ENCODE peak calls at places on chromosomes 5 and 9, in five cellular contexts. One of them, this sample, is unnamed.

GRCh38 chr9:70133253-70134208 is 89.9 kb downstream of the MAMDC2 start:
- DNase-seq in brain pericyte: no peak
- DNase-seq in activated naive CD4-positive, alpha-beta T cell: no peak
- DNase-seq in EL: no peak
- DNase-seq in NCI-H345: no peak
- DNase-seq in this sample: no peak

GRCh38 chr5:133878236-133878555 is 90.2 kb downstream of the C5orf15 start:
- DNase-seq in NCI-H345: no peak
- DNase-seq in activated naive CD4-positive, alpha-beta T cell: no peak
- DNase-seq in brain pericyte: no peak
- DNase-seq in EL: no peak
- DNase-seq in this sample: no peak

GRCh38 chr5:36079200-36079761 is 12.6 kb upstream of the UGT3A2 start:
- DNase-seq in EL: peak; percentile 63
- DNase-seq in brain pericyte: no peak
- DNase-seq in NCI-H345: peak; percentile 67
- DNase-seq in activated naive CD4-positive, alpha-beta T cell: no peak
- DNase-seq in this sample: no peak

GRCh38 chr5:31753700-31754461 is 115.0 kb downstream of the PDZD2 start:
- DNase-seq in EL: no peak
- DNase-seq in activated naive CD4-positive, alpha-beta T cell: no peak
- DNase-seq in NCI-H345: no peak
- DNase-seq in brain pericyte: no peak
- DNase-seq in this sample: no peak

GRCh38 chr9:90311811-90312210 is 330.8 kb downstream of the DIRAS2 start:
- DNase-seq in brain pericyte: no peak
- DNase-seq in activated naive CD4-positive, alpha-beta T cell: no peak
- DNase-seq in EL: no peak
- DNase-seq in NCI-H345: no peak
- DNase-seq in this sample: no peak

GRCh38 chr9:92603100-92603499 is 66.8 kb downstream of the IPPK start:
- DNase-seq in brain pericyte: no peak
- DNase-seq in activated naive CD4-positive, alpha-beta T cell: no peak
- DNase-seq in NCI-H345: no peak
- DNase-seq in EL: no peak
- DNase-seq in this sample: no peak

GRCh38 chr9:93451762-93452709 is 551 bp downstream of the FAM120A start:
- DNase-seq in NCI-H345: peak; percentile 19
- DNase-seq in EL: peak; percentile 43
- DNase-seq in brain pericyte: no peak
- DNase-seq in activated naive CD4-positive, alpha-beta T cell: peak; percentile 45
- DNase-seq in this sample: peak; percentile 29

GRCh38 chr5:54632131-54632551 is 114.6 kb downstream of the SNX18 start:
- DNase-seq in brain pericyte: no peak
- DNase-seq in activated naive CD4-positive, alpha-beta T cell: no peak
- DNase-seq in NCI-H345: no peak
- DNase-seq in EL: no peak
- DNase-seq in this sample: peak; percentile 41

GRCh38 chr9:137286980-137287383 is 9.5 kb downstream of the TOR4A start:
- DNase-seq in activated naive CD4-positive, alpha-beta T cell: peak; percentile 16
- DNase-seq in NCI-H345: peak; percentile 67
- DNase-seq in EL: peak; percentile 52
- DNase-seq in brain pericyte: no peak
- DNase-seq in this sample: no peak

GRCh38 chr5:180313677-180314076 is 21.8 kb upstream of the MAPK9 start:
- DNase-seq in activated naive CD4-positive, alpha-beta T cell: no peak
- DNase-seq in NCI-H345: no peak
- DNase-seq in EL: no peak
- DNase-seq in brain pericyte: no peak
- DNase-seq in this sample: no peak

GRCh38 chr5:147819371-147819770 is 12.1 kb downstream of the SPINK1 start:
- DNase-seq in brain pericyte: no peak
- DNase-seq in NCI-H345: no peak
- DNase-seq in EL: no peak
- DNase-seq in activated naive CD4-positive, alpha-beta T cell: no peak
- DNase-seq in this sample: no peak

GRCh38 chr9:137138058-137138697 is 776 bp upstream of the GRIN1 start:
- DNase-seq in EL: no peak
- DNase-seq in activated naive CD4-positive, alpha-beta T cell: no peak
- DNase-seq in brain pericyte: no peak
- DNase-seq in NCI-H345: peak; percentile 30
- DNase-seq in this sample: no peak

GRCh38 chr9:114364123-114364522 is 23.7 kb downstream of the AKNA start:
- DNase-seq in brain pericyte: no peak
- DNase-seq in EL: peak; percentile 90
- DNase-seq in activated naive CD4-positive, alpha-beta T cell: no peak
- DNase-seq in NCI-H345: no peak
- DNase-seq in this sample: no peak

GRCh38 chr5:138110266-138110963 is 26.6 kb downstream of the WNT8A start:
- DNase-seq in EL: peak; percentile 13
- DNase-seq in NCI-H345: peak; percentile 73
- DNase-seq in brain pericyte: no peak
- DNase-seq in activated naive CD4-positive, alpha-beta T cell: no peak
- DNase-seq in this sample: no peak

GRCh38 chr9:116212986-116213672 is 59.5 kb downstream of the PAPPA start:
- DNase-seq in brain pericyte: no peak
- DNase-seq in activated naive CD4-positive, alpha-beta T cell: no peak
- DNase-seq in NCI-H345: no peak
- DNase-seq in EL: no peak
- DNase-seq in this sample: no peak

GRCh38 chr5:43352916-43353315 is 39.7 kb upstream of the HMGCS1 start:
- DNase-seq in NCI-H345: no peak
- DNase-seq in EL: no peak
- DNase-seq in brain pericyte: no peak
- DNase-seq in activated naive CD4-positive, alpha-beta T cell: no peak
- DNase-seq in this sample: no peak

GRCh38 chr5:100553209-100553608 is 18.0 kb downstream of the FAM174A start:
- DNase-seq in activated naive CD4-positive, alpha-beta T cell: no peak
- DNase-seq in brain pericyte: no peak
- DNase-seq in NCI-H345: no peak
- DNase-seq in EL: peak; percentile 3
- DNase-seq in this sample: no peak

GRCh38 chr9:92781902-92782301 is 17.3 kb upstream of the BICD2 start:
- DNase-seq in NCI-H345: no peak
- DNase-seq in activated naive CD4-positive, alpha-beta T cell: no peak
- DNase-seq in EL: no peak
- DNase-seq in brain pericyte: no peak
- DNase-seq in this sample: no peak

GRCh38 chr9:110320651-110321050 is 17.0 kb downstream of the TXNDC8 start:
- DNase-seq in brain pericyte: no peak
- DNase-seq in EL: peak; percentile 17
- DNase-seq in NCI-H345: no peak
- DNase-seq in activated naive CD4-positive, alpha-beta T cell: no peak
- DNase-seq in this sample: no peak

GRCh38 chr9:114445616-114446015 is 57.8 kb upstream of the AKNA start:
- DNase-seq in EL: no peak
- DNase-seq in NCI-H345: no peak
- DNase-seq in brain pericyte: no peak
- DNase-seq in activated naive CD4-positive, alpha-beta T cell: no peak
- DNase-seq in this sample: no peak

GRCh38 chr5:166083183-166083959 is 2208.1 kb upstream of the WWC1 start:
- DNase-seq in activated naive CD4-positive, alpha-beta T cell: no peak
- DNase-seq in brain pericyte: no peak
- DNase-seq in EL: no peak
- DNase-seq in NCI-H345: no peak
- DNase-seq in this sample: no peak

GRCh38 chr9:115262477-115262876 is 144.5 kb upstream of the TNC start:
- DNase-seq in EL: peak; percentile 95
- DNase-seq in brain pericyte: no peak
- DNase-seq in NCI-H345: peak; percentile 99
- DNase-seq in activated naive CD4-positive, alpha-beta T cell: no peak
- DNase-seq in this sample: no peak

GRCh38 chr9:33103381-33104110 is 27.1 kb upstream of the SMU1 start:
- DNase-seq in NCI-H345: no peak
- DNase-seq in EL: no peak
- DNase-seq in activated naive CD4-positive, alpha-beta T cell: no peak
- DNase-seq in brain pericyte: no peak
- DNase-seq in this sample: no peak

GRCh38 chr5:96254980-96255681 is 177.9 kb downstream of the PCSK1 start:
- DNase-seq in activated naive CD4-positive, alpha-beta T cell: no peak
- DNase-seq in brain pericyte: no peak
- DNase-seq in EL: peak; percentile 97
- DNase-seq in NCI-H345: no peak
- DNase-seq in this sample: no peak

GRCh38 chr9:133960568-133961129 is 31.5 kb downstream of the VAV2 start:
- DNase-seq in brain pericyte: no peak
- DNase-seq in EL: no peak
- DNase-seq in activated naive CD4-positive, alpha-beta T cell: no peak
- DNase-seq in NCI-H345: no peak
- DNase-seq in this sample: peak; percentile 54

GRCh38 chr9:121057821-121058220 is 7.7 kb upstream of the C5 start:
- DNase-seq in EL: no peak
- DNase-seq in brain pericyte: no peak
- DNase-seq in activated naive CD4-positive, alpha-beta T cell: no peak
- DNase-seq in NCI-H345: no peak
- DNase-seq in this sample: no peak

GRCh38 chr9:114386886-114387677 is 700 bp downstream of the AKNA start:
- DNase-seq in brain pericyte: no peak
- DNase-seq in NCI-H345: no peak
- DNase-seq in activated naive CD4-positive, alpha-beta T cell: no peak
- DNase-seq in EL: peak; percentile 38
- DNase-seq in this sample: peak; percentile 86

GRCh38 chr5:76162335-76162734 is 79.2 kb downstream of the SV2C start:
- DNase-seq in brain pericyte: no peak
- DNase-seq in activated naive CD4-positive, alpha-beta T cell: no peak
- DNase-seq in EL: no peak
- DNase-seq in NCI-H345: no peak
- DNase-seq in this sample: no peak

GRCh38 chr5:177099422-177100093 is 12.8 kb downstream of the FGFR4 start:
- DNase-seq in activated naive CD4-positive, alpha-beta T cell: no peak
- DNase-seq in NCI-H345: peak; percentile 88
- DNase-seq in brain pericyte: no peak
- DNase-seq in EL: no peak
- DNase-seq in this sample: no peak

GRCh38 chr9:129647635-129648034 is 5.7 kb upstream of the ASB6 start:
- DNase-seq in EL: no peak
- DNase-seq in activated naive CD4-positive, alpha-beta T cell: no peak
- DNase-seq in NCI-H345: no peak
- DNase-seq in brain pericyte: no peak
- DNase-seq in this sample: no peak

GRCh38 chr5:13477118-13477737 is 467.3 kb downstream of the DNAH5 start:
- DNase-seq in activated naive CD4-positive, alpha-beta T cell: no peak
- DNase-seq in brain pericyte: no peak
- DNase-seq in NCI-H345: no peak
- DNase-seq in EL: peak; percentile 70
- DNase-seq in this sample: no peak

GRCh38 chr5:113043491-113043931 is 66.9 kb downstream of the DCP2 start:
- DNase-seq in activated naive CD4-positive, alpha-beta T cell: no peak
- DNase-seq in EL: no peak
- DNase-seq in brain pericyte: no peak
- DNase-seq in NCI-H345: no peak
- DNase-seq in this sample: no peak

GRCh38 chr9:91803970-91804752 is 145.9 kb downstream of the ROR2 start:
- DNase-seq in activated naive CD4-positive, alpha-beta T cell: no peak
- DNase-seq in brain pericyte: no peak
- DNase-seq in NCI-H345: no peak
- DNase-seq in EL: no peak
- DNase-seq in this sample: no peak

GRCh38 chr9:118990949-118991348 is 378.3 kb downstream of the BRINP1 start:
- DNase-seq in NCI-H345: no peak
- DNase-seq in activated naive CD4-positive, alpha-beta T cell: no peak
- DNase-seq in EL: no peak
- DNase-seq in brain pericyte: no peak
- DNase-seq in this sample: peak; percentile 31

GRCh38 chr5:71860048-71860447 is 141.0 kb downstream of the CARTPT start:
- DNase-seq in brain pericyte: no peak
- DNase-seq in NCI-H345: no peak
- DNase-seq in activated naive CD4-positive, alpha-beta T cell: no peak
- DNase-seq in EL: no peak
- DNase-seq in this sample: no peak

This sample was measured in tibial artery.